ENCODE peak calls at places on chromosomes 7 and 10, in six cellular contexts. One of them, this sample, is unnamed.

GRCh38 chr10:48450233-48450810 is 143.8 kb downstream of the MAPK8 start:
- DNase-seq in RWPE1: no peak
- DNase-seq in sigmoid colon: peak
- DNase-seq in uterus: no peak
- DNase-seq in T-helper 1 cell: no peak
- DNase-seq in cardiac muscle cell: no peak
- DNase-seq in this sample: no peak

GRCh38 chr10:109988231-109988630 is 19.6 kb upstream of the ADD3 start:
- DNase-seq in RWPE1: no peak
- DNase-seq in sigmoid colon: no peak
- DNase-seq in uterus: no peak
- DNase-seq in T-helper 1 cell: no peak
- DNase-seq in cardiac muscle cell: no peak
- DNase-seq in this sample: no peak

GRCh38 chr7:138478499-138478908 is 18.4 kb downstream of the TRIM24 start:
- DNase-seq in RWPE1: no peak
- DNase-seq in sigmoid colon: no peak
- DNase-seq in uterus: no peak
- DNase-seq in T-helper 1 cell: no peak
- DNase-seq in cardiac muscle cell: no peak
- DNase-seq in this sample: no peak

GRCh38 chr10:87915989-87916388 is 52.6 kb downstream of the PTEN start:
- DNase-seq in RWPE1: no peak
- DNase-seq in sigmoid colon: no peak
- DNase-seq in uterus: no peak
- DNase-seq in T-helper 1 cell: no peak
- DNase-seq in cardiac muscle cell: peak
- DNase-seq in this sample: no peak

GRCh38 chr10:33899578-33900531 is 565.4 kb upstream of the NRP1 start:
- DNase-seq in RWPE1: peak
- DNase-seq in sigmoid colon: no peak
- DNase-seq in uterus: no peak
- DNase-seq in T-helper 1 cell: no peak
- DNase-seq in cardiac muscle cell: peak
- DNase-seq in this sample: no peak

GRCh38 chr10:118568327-118568848 is 27.1 kb downstream of the PRLHR start:
- DNase-seq in RWPE1: peak
- DNase-seq in sigmoid colon: no peak
- DNase-seq in uterus: no peak
- DNase-seq in T-helper 1 cell: peak
- DNase-seq in cardiac muscle cell: peak
- DNase-seq in this sample: peak

GRCh38 chr7:47453093-47454056 is 128.5 kb downstream of the TNS3 start:
- DNase-seq in RWPE1: peak
- DNase-seq in sigmoid colon: peak
- DNase-seq in uterus: peak
- DNase-seq in T-helper 1 cell: no peak
- DNase-seq in cardiac muscle cell: peak
- DNase-seq in this sample: no peak

GRCh38 chr10:91378061-91378460 is 32.1 kb upstream of the HECTD2 start:
- DNase-seq in RWPE1: no peak
- DNase-seq in sigmoid colon: no peak
- DNase-seq in uterus: no peak
- DNase-seq in T-helper 1 cell: no peak
- DNase-seq in cardiac muscle cell: peak
- DNase-seq in this sample: no peak

GRCh38 chr10:95264227-95265051 is 26.4 kb downstream of the PDLIM1 start:
- DNase-seq in RWPE1: peak
- DNase-seq in sigmoid colon: no peak
- DNase-seq in uterus: no peak
- DNase-seq in T-helper 1 cell: no peak
- DNase-seq in cardiac muscle cell: no peak
- DNase-seq in this sample: no peak

GRCh38 chr7:84144480-84144879 is 50.1 kb downstream of the SEMA3A start:
- DNase-seq in RWPE1: no peak
- DNase-seq in sigmoid colon: no peak
- DNase-seq in uterus: no peak
- DNase-seq in T-helper 1 cell: no peak
- DNase-seq in cardiac muscle cell: no peak
- DNase-seq in this sample: no peak

GRCh38 chr10:113022265-113022664 is 72.2 kb downstream of the TCF7L2 start:
- DNase-seq in RWPE1: no peak
- DNase-seq in sigmoid colon: peak
- DNase-seq in uterus: no peak
- DNase-seq in T-helper 1 cell: no peak
- DNase-seq in cardiac muscle cell: peak
- DNase-seq in this sample: no peak

GRCh38 chr10:114694735-114695134 is 36.7 kb upstream of the ABLIM1 start:
- DNase-seq in RWPE1: no peak
- DNase-seq in sigmoid colon: no peak
- DNase-seq in uterus: no peak
- DNase-seq in T-helper 1 cell: no peak
- DNase-seq in cardiac muscle cell: peak
- DNase-seq in this sample: peak

GRCh38 chr7:132440126-132440525 is 136.1 kb downstream of the PLXNA4 start:
- DNase-seq in RWPE1: no peak
- DNase-seq in sigmoid colon: no peak
- DNase-seq in uterus: no peak
- DNase-seq in T-helper 1 cell: no peak
- DNase-seq in cardiac muscle cell: no peak
- DNase-seq in this sample: no peak

GRCh38 chr7:140873473-140873872 is 51.3 kb downstream of the BRAF start:
- DNase-seq in RWPE1: no peak
- DNase-seq in sigmoid colon: no peak
- DNase-seq in uterus: no peak
- DNase-seq in T-helper 1 cell: no peak
- DNase-seq in cardiac muscle cell: no peak
- DNase-seq in this sample: no peak

GRCh38 chr10:11901454-11902431 is 78.6 kb downstream of the PROSER2 start:
- DNase-seq in RWPE1: no peak
- DNase-seq in sigmoid colon: peak
- DNase-seq in uterus: no peak
- DNase-seq in T-helper 1 cell: no peak
- DNase-seq in cardiac muscle cell: peak
- DNase-seq in this sample: no peak

GRCh38 chr7:85554294-85554877 is 367.5 kb upstream of the SEMA3D start:
- DNase-seq in RWPE1: peak
- DNase-seq in sigmoid colon: no peak
- DNase-seq in uterus: no peak
- DNase-seq in T-helper 1 cell: no peak
- DNase-seq in cardiac muscle cell: peak
- DNase-seq in this sample: peak

GRCh38 chr7:28174442-28174841 is 6.2 kb downstream of the JAZF1 start:
- DNase-seq in RWPE1: no peak
- DNase-seq in sigmoid colon: no peak
- DNase-seq in uterus: no peak
- DNase-seq in T-helper 1 cell: no peak
- DNase-seq in cardiac muscle cell: no peak
- DNase-seq in this sample: no peak

GRCh38 chr10:79034271-79034876 is 34.4 kb upstream of the ZMIZ1 start:
- DNase-seq in RWPE1: no peak
- DNase-seq in sigmoid colon: no peak
- DNase-seq in uterus: peak
- DNase-seq in T-helper 1 cell: no peak
- DNase-seq in cardiac muscle cell: no peak
- DNase-seq in this sample: no peak

GRCh38 chr7:48637382-48637781 is 287.0 kb upstream of the CDC14C start:
- DNase-seq in RWPE1: no peak
- DNase-seq in sigmoid colon: no peak
- DNase-seq in uterus: no peak
- DNase-seq in T-helper 1 cell: no peak
- DNase-seq in cardiac muscle cell: no peak
- DNase-seq in this sample: no peak

This sample was measured in memory B cell.